ENCODE peak calls at places on chromosome 10, in six cellular contexts. X, Q, Z, P, Y and L are unnamed samples.

GRCh38 chr10:10914129-10914528 is 103.5 kb upstream of the CELF2 start:
- DNase-seq in X (no peak), Q (no peak), Z (no peak), P (no peak), Y (no peak), L (no peak)

GRCh38 chr10:132133449-132134291 is 53.1 kb upstream of the DPYSL4 start:
- DNase-seq in X (no peak), Q (peak), Z (no peak), P (peak), Y (no peak), L (no peak)

GRCh38 chr10:133143546-133143945 is 16.5 kb upstream of the KNDC1 start:
- DNase-seq in X (no peak), Q (no peak), Z (no peak), P (no peak), Y (no peak), L (no peak)

GRCh38 chr10:88848499-88848898 is 3.1 kb downstream of the ANKRD22 start:
- DNase-seq in X (no peak), Q (no peak), Z (no peak), P (no peak), Y (peak), L (no peak)

GRCh38 chr10:66321746-66322145 is 604.1 kb upstream of the LRRTM3 start:
- DNase-seq in X (no peak), Q (no peak), Z (no peak), P (no peak), Y (no peak), L (no peak)

GRCh38 chr10:94088926-94089381 is 95.2 kb downstream of the PLCE1 start:
- DNase-seq in X (no peak), Q (no peak), Z (no peak), P (no peak), Y (peak), L (no peak)

GRCh38 chr10:97459111-97459510 is 13.1 kb downstream of the ZDHHC16 start:
- DNase-seq in X (no peak), Q (no peak), Z (no peak), P (no peak), Y (no peak), L (no peak)

GRCh38 chr10:89171996-89172395 is 35.1 kb downstream of the CH25H start:
- DNase-seq in X (no peak), Q (no peak), Z (no peak), P (no peak), Y (peak), L (no peak)

GRCh38 chr10:71971769-71972555 is 7.8 kb downstream of the CHST3 start:
- DNase-seq in X (no peak), Q (no peak), Z (no peak), P (no peak), Y (no peak), L (peak)

GRCh38 chr10:88879754-88880286 is at the start of gene STAMBPL1:
- DNase-seq in X (no peak), Q (peak), Z (peak), P (no peak), Y (no peak), L (peak)

GRCh38 chr10:100025528-100026070 is 15.9 kb upstream of the DNMBP start:
- DNase-seq in X (no peak), Q (no peak), Z (no peak), P (no peak), Y (no peak), L (no peak)

GRCh38 chr10:79583488-79584024 is 23.3 kb upstream of the SFTPA2 start:
- DNase-seq in X (no peak), Q (no peak), Z (no peak), P (no peak), Y (no peak), L (no peak)

GRCh38 chr10:95416270-95416669 is 125.5 kb upstream of the PDLIM1 start:
- DNase-seq in X (no peak), Q (no peak), Z (no peak), P (no peak), Y (no peak), L (no peak)

GRCh38 chr10:15724683-15725082 is 5.0 kb upstream of the ITGA8 start:
- DNase-seq in X (no peak), Q (no peak), Z (no peak), P (no peak), Y (no peak), L (no peak)

GRCh38 chr10:126504051-126504760 is 115.9 kb upstream of the ADAM12 start:
- DNase-seq in X (peak), Q (no peak), Z (peak), P (no peak), Y (peak), L (peak)

GRCh38 chr10:50417906-50418697 is 166.8 kb upstream of the ASAH2 start:
- DNase-seq in X (peak), Q (peak), Z (peak), P (peak), Y (peak), L (peak)

GRCh38 chr10:10792681-10793080 is 225.0 kb upstream of the CELF2 start:
- DNase-seq in X (no peak), Q (no peak), Z (peak), P (no peak), Y (peak), L (no peak)

GRCh38 chr10:10725196-10725595 is 292.5 kb upstream of the CELF2 start:
- DNase-seq in X (no peak), Q (no peak), Z (no peak), P (no peak), Y (no peak), L (no peak)

GRCh38 chr10:55183993-55184392 is 383.0 kb upstream of the PCDH15 start:
- DNase-seq in X (no peak), Q (no peak), Z (peak), P (no peak), Y (no peak), L (no peak)

GRCh38 chr10:91632671-91633550 is at the start of gene PPP1R3C:
- DNase-seq in X (peak), Q (peak), Z (peak), P (no peak), Y (peak), L (peak)

GRCh38 chr10:77606751-77607150 is 30.9 kb downstream of the KCNMA1 start:
- DNase-seq in X (no peak), Q (peak), Z (no peak), P (no peak), Y (no peak), L (no peak)

GRCh38 chr10:86733260-86733671 is 23.2 kb upstream of the BMPR1A start:
- DNase-seq in X (no peak), Q (peak), Z (no peak), P (no peak), Y (peak), L (no peak)

GRCh38 chr10:7808686-7809267 is 9.5 kb upstream of the TAF3 start:
- DNase-seq in X (no peak), Q (no peak), Z (no peak), P (no peak), Y (no peak), L (no peak)

GRCh38 chr10:104777086-104777799 is 136.2 kb downstream of the SORCS3 start:
- DNase-seq in X (no peak), Q (no peak), Z (no peak), P (no peak), Y (no peak), L (no peak)

GRCh38 chr10:50874723-50875122 is 10.7 kb downstream of the A1CF start:
- DNase-seq in X (no peak), Q (no peak), Z (peak), P (no peak), Y (no peak), L (no peak)

GRCh38 chr10:4024846-4025245 is 239.8 kb upstream of the KLF6 start:
- DNase-seq in X (no peak), Q (no peak), Z (no peak), P (no peak), Y (no peak), L (no peak)

GRCh38 chr10:124916098-124916584 is 25.8 kb upstream of the ZRANB1 start:
- DNase-seq in X (no peak), Q (no peak), Z (no peak), P (no peak), Y (peak), L (no peak)

GRCh38 chr10:69749180-69750010 is 52.3 kb upstream of the COL13A1 start:
- DNase-seq in X (no peak), Q (no peak), Z (no peak), P (no peak), Y (peak), L (no peak)

GRCh38 chr10:95408931-95409873 is 118.4 kb upstream of the PDLIM1 start:
- DNase-seq in X (no peak), Q (no peak), Z (peak), P (no peak), Y (no peak), L (no peak)

GRCh38 chr10:129658673-129659072 is 191.6 kb downstream of the MGMT start:
- DNase-seq in X (no peak), Q (no peak), Z (no peak), P (no peak), Y (no peak), L (peak)

GRCh38 chr10:29634764-29635625 is at the start of gene SVIL:
- DNase-seq in X (no peak), Q (peak), Z (no peak), P (no peak), Y (peak), L (no peak)

GRCh38 chr10:117441812-117442443 is 66.7 kb upstream of the PDZD8 start:
- DNase-seq in X (no peak), Q (no peak), Z (no peak), P (peak), Y (no peak), L (peak)

GRCh38 chr10:74255800-74256422 is 104.9 kb downstream of the ADK start:
- DNase-seq in X (no peak), Q (no peak), Z (no peak), P (no peak), Y (peak), L (no peak)

GRCh38 chr10:62075912-62076311 is 174.4 kb downstream of the ARID5B start:
- DNase-seq in X (no peak), Q (no peak), Z (no peak), P (no peak), Y (no peak), L (no peak)

GRCh38 chr10:121664671-121665070 is 66.4 kb upstream of the FGFR2 start:
- DNase-seq in X (no peak), Q (no peak), Z (no peak), P (no peak), Y (no peak), L (no peak)

GRCh38 chr10:78375854-78376785 is 342.5 kb downstream of the RPS24 start:
- DNase-seq in X (no peak), Q (no peak), Z (no peak), P (no peak), Y (no peak), L (no peak)

GRCh38 chr10:91340613-91341362 is 69.4 kb upstream of the HECTD2 start:
- DNase-seq in X (no peak), Q (no peak), Z (no peak), P (no peak), Y (peak), L (no peak)

GRCh38 chr10:63718453-63718852 is 197.3 kb downstream of the REEP3 start:
- DNase-seq in X (no peak), Q (no peak), Z (no peak), P (no peak), Y (no peak), L (no peak)

DNA sequence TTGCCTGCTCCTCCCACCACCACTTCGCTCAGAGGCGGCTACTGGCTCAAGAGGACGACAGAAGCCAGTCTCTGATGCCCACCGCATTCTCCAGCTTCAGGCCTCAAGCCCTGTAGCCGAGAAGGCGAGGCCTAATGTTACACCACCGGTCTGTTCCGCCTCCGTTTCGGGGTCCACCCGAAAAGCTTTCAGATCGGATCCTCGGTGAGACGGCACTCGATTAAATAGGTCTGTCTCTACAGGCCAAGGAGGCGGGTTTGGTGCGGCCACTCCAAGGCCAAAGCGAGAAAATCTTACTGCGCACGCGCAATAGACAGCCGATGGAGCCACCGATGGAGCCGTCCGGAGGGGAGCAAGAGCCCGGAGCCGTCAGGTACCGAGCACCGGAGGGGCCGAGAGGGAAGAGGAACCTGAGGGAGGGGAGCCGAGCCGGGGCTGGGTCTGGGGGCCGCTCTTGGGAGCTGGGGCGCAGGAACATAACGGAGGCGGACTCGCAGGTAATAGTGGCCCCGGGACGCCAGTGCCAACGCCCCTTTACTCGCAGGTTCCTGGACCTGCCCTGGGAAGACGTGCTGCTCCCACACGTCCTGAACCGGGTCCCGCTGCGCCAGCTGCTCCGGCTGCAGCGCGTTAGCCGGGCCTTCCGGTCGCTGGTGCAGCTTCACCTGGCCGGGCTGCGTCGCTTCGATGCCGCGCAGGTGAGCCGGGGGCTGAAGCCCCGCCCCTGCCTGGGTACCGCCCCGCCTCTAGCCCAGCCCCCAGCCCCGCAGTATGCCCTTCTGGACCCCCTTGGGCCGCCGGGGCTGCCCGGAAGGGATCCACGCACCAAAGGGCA is at the start of gene FBXL15:
- DNase-seq in X (peak), Q (peak), Z (peak), P (peak), Y (peak), L (peak)
- TF ChIP-seq CTCF in X (peak), Q (no peak), Z (no peak), P (no peak), Y (no peak), L (no peak)

GRCh38 chr10:106789623-106790022 is 374.9 kb downstream of the SORCS1 start:
- DNase-seq in X (no peak), Q (no peak), Z (no peak), P (no peak), Y (no peak), L (no peak)

DNA sequence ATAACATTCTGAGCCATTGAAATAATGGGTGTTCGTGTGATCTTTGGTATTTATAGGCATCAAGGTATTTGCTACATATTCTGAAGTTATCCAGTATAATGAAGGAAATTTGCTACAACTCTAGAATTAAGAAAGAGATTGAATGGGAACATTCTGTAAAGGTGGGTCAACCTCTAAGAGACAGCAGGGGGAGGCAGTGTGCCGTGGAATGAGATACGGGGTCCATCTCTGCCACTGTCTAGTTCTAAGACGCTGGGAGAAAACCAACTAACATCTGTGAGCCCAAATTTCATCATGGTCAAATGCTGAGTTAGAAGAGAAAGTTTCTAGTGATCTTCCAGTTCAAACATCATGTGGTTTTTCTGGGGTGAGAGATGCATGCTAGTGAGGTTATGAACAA is 368.9 kb downstream of the SORCS1 start:
- DNase-seq in X (peak), Q (peak), Z (no peak), P (no peak), Y (no peak), L (peak)
- TF ChIP-seq CTCF in X (peak), Q (peak), Z (no peak), P (peak), Y (no peak), L (peak)

GRCh38 chr10:114458955-114459354 is 54.7 kb upstream of the AFAP1L2 start:
- DNase-seq in X (peak), Q (peak), Z (peak), P (peak), Y (peak), L (peak)
- TF ChIP-seq CTCF in X (peak), Q (no peak), Z (peak), P (peak), Y (no peak), L (peak)

GRCh38 chr10:52820316-52820715 is 47.7 kb upstream of the MBL2 start:
- DNase-seq in X (no peak), Q (no peak), Z (no peak), P (no peak), Y (no peak), L (no peak)

GRCh38 chr10:52814506-52814905 is 41.9 kb upstream of the MBL2 start:
- DNase-seq in X (no peak), Q (no peak), Z (no peak), P (no peak), Y (no peak), L (no peak)

GRCh38 chr10:52818019-52818418 is 45.4 kb upstream of the MBL2 start:
- DNase-seq in X (peak), Q (no peak), Z (peak), P (no peak), Y (peak), L (peak)
- TF ChIP-seq CTCF in X (peak), Q (no peak), Z (peak), P (peak), Y (peak), L (peak)

GRCh38 chr10:58963101-58963534 is 213.3 kb upstream of the PHYHIPL start:
- DNase-seq in X (no peak), Q (no peak), Z (peak), P (no peak), Y (no peak), L (no peak)
- TF ChIP-seq CTCF in X (no peak), Q (no peak), Z (peak), P (peak), Y (peak), L (no peak)

DNA sequence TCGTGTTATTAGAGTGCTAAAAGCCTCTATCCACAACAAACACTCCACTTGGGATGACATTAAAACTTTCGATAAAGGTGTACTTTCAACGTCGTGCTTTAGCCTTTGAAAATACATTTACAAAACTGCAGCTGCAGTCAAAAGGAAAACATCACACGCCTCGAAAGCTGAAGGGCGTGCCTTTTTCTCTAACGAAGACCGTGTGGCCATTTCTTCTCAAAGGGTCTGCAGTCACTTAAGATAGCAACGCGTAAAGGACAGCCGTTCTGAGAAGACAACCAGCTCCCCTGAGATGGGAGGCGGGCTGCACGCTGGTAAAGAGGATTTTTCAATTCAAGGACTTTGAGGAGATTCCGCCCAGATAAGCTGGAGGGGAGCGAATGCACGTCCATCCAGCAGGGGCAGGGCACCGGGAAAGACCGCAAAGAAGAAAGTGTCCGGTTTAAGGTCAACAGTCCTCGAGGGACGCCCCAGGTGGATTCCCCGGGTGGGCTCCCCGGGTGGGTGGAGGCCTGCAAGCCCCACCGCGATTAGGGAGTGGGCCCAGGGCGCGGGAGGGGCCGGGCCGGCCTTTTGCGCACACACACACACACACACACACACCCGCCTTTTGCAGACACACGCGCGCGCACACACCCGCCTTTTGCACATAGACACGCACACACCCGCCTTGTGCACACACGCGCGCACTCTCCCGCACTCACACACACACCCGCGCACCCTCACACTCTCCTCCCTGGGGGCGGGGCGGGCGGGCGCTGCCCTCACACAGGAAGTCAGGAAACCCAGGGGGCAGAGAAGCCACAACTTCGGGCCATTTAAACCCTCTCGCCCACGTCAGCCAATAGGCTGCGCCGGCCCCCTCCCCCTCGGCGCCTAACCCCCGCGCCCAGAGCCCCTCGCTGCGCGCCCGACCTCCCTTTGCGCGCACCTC is 767 bp downstream of the ARHGAP12 start:
- DNase-seq in X (peak), Q (peak), Z (peak), P (peak), Y (peak), L (peak)
- TF ChIP-seq CTCF in X (no peak), Q (peak), Z (peak), P (peak), Y (peak), L (no peak)

GRCh38 chr10:114442115-114442630 is 37.9 kb upstream of the AFAP1L2 start:
- DNase-seq in X (no peak), Q (no peak), Z (no peak), P (no peak), Y (no peak), L (no peak)

GRCh38 chr10:114441107-114441506 is 36.8 kb upstream of the AFAP1L2 start:
- DNase-seq in X (no peak), Q (no peak), Z (no peak), P (no peak), Y (no peak), L (no peak)

GRCh38 chr10:114436941-114437340 is 32.6 kb upstream of the AFAP1L2 start:
- DNase-seq in X (no peak), Q (no peak), Z (no peak), P (no peak), Y (no peak), L (no peak)

GRCh38 chr10:114432704-114433103 is 28.4 kb upstream of the AFAP1L2 start:
- DNase-seq in X (no peak), Q (no peak), Z (no peak), P (no peak), Y (peak), L (no peak)

GRCh38 chr10:114437456-114438292 is 33.4 kb upstream of the AFAP1L2 start:
- DNase-seq in X (peak), Q (no peak), Z (peak), P (no peak), Y (peak), L (peak)
- TF ChIP-seq CTCF in X (peak), Q (no peak), Z (no peak), P (peak), Y (peak), L (peak)

DNA sequence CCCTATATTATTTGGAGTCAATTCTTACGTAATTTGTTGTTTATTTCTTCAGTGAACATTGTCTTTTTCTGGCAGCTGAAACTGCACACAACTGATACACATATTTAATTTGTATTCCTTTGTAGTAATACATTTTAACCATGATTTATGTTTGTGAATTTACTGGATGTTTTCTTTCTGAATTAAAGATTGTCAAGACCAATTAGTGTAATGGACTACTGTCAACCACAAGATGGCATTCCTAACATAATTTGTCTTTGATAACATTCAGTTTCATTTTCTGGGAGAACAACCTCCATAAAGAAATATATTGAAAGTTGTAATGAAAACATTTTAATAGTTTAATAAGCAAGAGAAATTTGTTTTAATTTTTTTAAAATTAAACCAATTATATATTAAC is 10.1 kb downstream of the THNSL1 start:
- DNase-seq in X (no peak), Q (no peak), Z (no peak), P (no peak), Y (peak), L (no peak)
- TF ChIP-seq CTCF in X (no peak), Q (no peak), Z (no peak), P (no peak), Y (no peak), L (no peak)